ENCODE peak calls at places on chromosomes 7 and 10, in ten cellular contexts. One of them, this sample, is unnamed.

GRCh38 chr10:99799613-99800012 is 17.2 kb downstream of the ABCC2 start:
- DNase-seq in transverse colon: no peak
- DNase-seq in endothelial cell of umbilical vein: no peak
- DNase-seq in right lobe of liver: no peak
- DNase-seq in IMR-90: no peak
- DNase-seq in spleen: no peak
- DNase-seq in HCT116: no peak
- DNase-seq in esophagus muscularis mucosa: no peak
- DNase-seq in esophagus squamous epithelium: no peak
- DNase-seq in ovary: no peak
- DNase-seq in this sample: no peak

GRCh38 chr10:1549591-1550290 is 187.6 kb downstream of the ADARB2 start:
- DNase-seq in transverse colon: no peak
- DNase-seq in endothelial cell of umbilical vein: no peak
- DNase-seq in right lobe of liver: no peak
- DNase-seq in IMR-90: no peak
- DNase-seq in spleen: peak
- DNase-seq in HCT116: no peak
- DNase-seq in esophagus muscularis mucosa: no peak
- DNase-seq in esophagus squamous epithelium: no peak
- DNase-seq in ovary: no peak
- DNase-seq in this sample: no peak

GRCh38 chr7:98810166-98810802 is 59.5 kb downstream of the TMEM130 start:
- DNase-seq in transverse colon: no peak
- DNase-seq in endothelial cell of umbilical vein: no peak
- DNase-seq in right lobe of liver: no peak
- DNase-seq in IMR-90: no peak
- DNase-seq in spleen: no peak
- DNase-seq in HCT116: no peak
- DNase-seq in esophagus muscularis mucosa: no peak
- DNase-seq in esophagus squamous epithelium: no peak
- DNase-seq in ovary: no peak
- DNase-seq in this sample: no peak

GRCh38 chr10:3907514-3907913 is 122.5 kb upstream of the KLF6 start:
- DNase-seq in transverse colon: no peak
- DNase-seq in endothelial cell of umbilical vein: no peak
- DNase-seq in right lobe of liver: no peak
- DNase-seq in IMR-90: peak
- DNase-seq in spleen: no peak
- DNase-seq in HCT116: no peak
- DNase-seq in esophagus muscularis mucosa: no peak
- DNase-seq in esophagus squamous epithelium: no peak
- DNase-seq in ovary: peak
- DNase-seq in this sample: peak

GRCh38 chr7:155166673-155167370 is 96.7 kb downstream of the HTR5A start:
- DNase-seq in transverse colon: peak
- DNase-seq in endothelial cell of umbilical vein: peak
- DNase-seq in right lobe of liver: no peak
- DNase-seq in IMR-90: peak
- DNase-seq in spleen: no peak
- DNase-seq in HCT116: peak
- DNase-seq in esophagus muscularis mucosa: peak
- DNase-seq in esophagus squamous epithelium: no peak
- DNase-seq in ovary: no peak
- DNase-seq in this sample: no peak

GRCh38 chr10:125812128-125812527 is 10.9 kb downstream of the UROS start:
- DNase-seq in transverse colon: no peak
- DNase-seq in endothelial cell of umbilical vein: no peak
- DNase-seq in right lobe of liver: no peak
- DNase-seq in IMR-90: peak
- DNase-seq in spleen: no peak
- DNase-seq in HCT116: no peak
- DNase-seq in esophagus muscularis mucosa: no peak
- DNase-seq in esophagus squamous epithelium: no peak
- DNase-seq in ovary: no peak
- DNase-seq in this sample: no peak

GRCh38 chr10:116521424-116522305 is 24.1 kb upstream of the PNLIP start:
- DNase-seq in transverse colon: peak
- DNase-seq in endothelial cell of umbilical vein: peak
- DNase-seq in right lobe of liver: no peak
- DNase-seq in IMR-90: peak
- DNase-seq in spleen: no peak
- DNase-seq in HCT116: peak
- DNase-seq in esophagus muscularis mucosa: no peak
- DNase-seq in esophagus squamous epithelium: no peak
- DNase-seq in ovary: no peak
- DNase-seq in this sample: no peak

GRCh38 chr7:105677803-105678583 is 96.7 kb upstream of the EFCAB10 start:
- DNase-seq in transverse colon: peak
- DNase-seq in endothelial cell of umbilical vein: no peak
- DNase-seq in right lobe of liver: no peak
- DNase-seq in IMR-90: no peak
- DNase-seq in spleen: peak
- DNase-seq in HCT116: no peak
- DNase-seq in esophagus muscularis mucosa: no peak
- DNase-seq in esophagus squamous epithelium: no peak
- DNase-seq in ovary: no peak
- DNase-seq in this sample: peak

GRCh38 chr7:80530136-80530535 is 18.3 kb upstream of the GNAT3 start:
- DNase-seq in transverse colon: no peak
- DNase-seq in endothelial cell of umbilical vein: no peak
- DNase-seq in right lobe of liver: no peak
- DNase-seq in IMR-90: no peak
- DNase-seq in spleen: no peak
- DNase-seq in HCT116: no peak
- DNase-seq in esophagus muscularis mucosa: no peak
- DNase-seq in esophagus squamous epithelium: no peak
- DNase-seq in ovary: no peak
- DNase-seq in this sample: no peak

GRCh38 chr7:80526472-80526871 is 14.6 kb upstream of the GNAT3 start:
- DNase-seq in transverse colon: no peak
- DNase-seq in endothelial cell of umbilical vein: no peak
- DNase-seq in right lobe of liver: no peak
- DNase-seq in IMR-90: no peak
- DNase-seq in spleen: no peak
- DNase-seq in HCT116: no peak
- DNase-seq in esophagus muscularis mucosa: no peak
- DNase-seq in esophagus squamous epithelium: no peak
- DNase-seq in ovary: no peak
- DNase-seq in this sample: no peak

GRCh38 chr7:80529362-80529761 is 17.5 kb upstream of the GNAT3 start:
- DNase-seq in transverse colon: no peak
- DNase-seq in endothelial cell of umbilical vein: no peak
- DNase-seq in right lobe of liver: no peak
- DNase-seq in IMR-90: peak
- DNase-seq in spleen: no peak
- DNase-seq in HCT116: no peak
- DNase-seq in esophagus muscularis mucosa: no peak
- DNase-seq in esophagus squamous epithelium: no peak
- DNase-seq in ovary: no peak
- DNase-seq in this sample: no peak

GRCh38 chr7:80532153-80532552 is 20.3 kb upstream of the GNAT3 start:
- DNase-seq in transverse colon: no peak
- DNase-seq in endothelial cell of umbilical vein: no peak
- DNase-seq in right lobe of liver: no peak
- DNase-seq in IMR-90: no peak
- DNase-seq in spleen: no peak
- DNase-seq in HCT116: no peak
- DNase-seq in esophagus muscularis mucosa: no peak
- DNase-seq in esophagus squamous epithelium: no peak
- DNase-seq in ovary: no peak
- DNase-seq in this sample: no peak

DNA sequence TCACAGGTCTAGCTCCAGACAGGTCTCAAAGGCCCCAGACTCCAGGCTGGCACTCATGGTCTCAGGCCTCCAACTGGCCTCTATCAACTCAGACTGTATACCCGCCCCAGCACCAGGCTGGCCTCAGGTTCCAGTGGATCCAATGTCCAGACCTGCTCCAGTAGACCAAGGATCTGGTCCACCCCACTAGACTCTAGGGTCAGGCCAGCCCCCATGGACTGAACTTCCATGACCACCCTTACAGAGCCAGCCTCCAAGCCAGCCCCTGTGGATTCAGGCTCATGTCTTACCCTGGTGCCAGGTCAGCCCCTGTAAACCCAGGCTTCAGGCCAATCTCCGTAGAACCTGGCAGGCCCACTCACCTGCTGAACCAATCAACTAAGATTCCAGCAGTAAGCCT is 16.8 kb upstream of the GNAT3 start:
- DNase-seq in transverse colon: no peak
- DNase-seq in endothelial cell of umbilical vein: no peak
- DNase-seq in right lobe of liver: no peak
- DNase-seq in IMR-90: no peak
- DNase-seq in spleen: no peak
- DNase-seq in HCT116: no peak
- DNase-seq in esophagus muscularis mucosa: no peak
- DNase-seq in esophagus squamous epithelium: no peak
- DNase-seq in ovary: no peak
- DNase-seq in this sample: no peak
- TF ChIP-seq POLR2A in transverse colon: no peak
- TF ChIP-seq POLR2A in endothelial cell of umbilical vein: no peak
- TF ChIP-seq POLR2A in right lobe of liver: no peak
- TF ChIP-seq POLR2A in IMR-90: no peak
- TF ChIP-seq POLR2A in spleen: no peak
- TF ChIP-seq POLR2A in HCT116: no peak
- TF ChIP-seq POLR2A in esophagus muscularis mucosa: no peak
- TF ChIP-seq POLR2A in esophagus squamous epithelium: no peak
- TF ChIP-seq POLR2A in ovary: no peak
- TF ChIP-seq POLR2A in this sample: no peak

GRCh38 chr10:62052276-62052675 is 150.8 kb downstream of the ARID5B start:
- DNase-seq in transverse colon: no peak
- DNase-seq in endothelial cell of umbilical vein: no peak
- DNase-seq in right lobe of liver: no peak
- DNase-seq in IMR-90: no peak
- DNase-seq in spleen: no peak
- DNase-seq in HCT116: no peak
- DNase-seq in esophagus muscularis mucosa: no peak
- DNase-seq in esophagus squamous epithelium: no peak
- DNase-seq in ovary: no peak
- DNase-seq in this sample: no peak
- H3K4me3 ChIP-seq in transverse colon: no peak
- H3K4me3 ChIP-seq in endothelial cell of umbilical vein: no peak
- H3K4me3 ChIP-seq in right lobe of liver: no peak
- H3K4me3 ChIP-seq in IMR-90: peak
- H3K4me3 ChIP-seq in spleen: no peak
- H3K4me3 ChIP-seq in HCT116: no peak
- H3K4me3 ChIP-seq in esophagus muscularis mucosa: peak
- H3K4me3 ChIP-seq in esophagus squamous epithelium: peak
- H3K4me3 ChIP-seq in ovary: peak
- H3K4me3 ChIP-seq in this sample: no peak

DNA sequence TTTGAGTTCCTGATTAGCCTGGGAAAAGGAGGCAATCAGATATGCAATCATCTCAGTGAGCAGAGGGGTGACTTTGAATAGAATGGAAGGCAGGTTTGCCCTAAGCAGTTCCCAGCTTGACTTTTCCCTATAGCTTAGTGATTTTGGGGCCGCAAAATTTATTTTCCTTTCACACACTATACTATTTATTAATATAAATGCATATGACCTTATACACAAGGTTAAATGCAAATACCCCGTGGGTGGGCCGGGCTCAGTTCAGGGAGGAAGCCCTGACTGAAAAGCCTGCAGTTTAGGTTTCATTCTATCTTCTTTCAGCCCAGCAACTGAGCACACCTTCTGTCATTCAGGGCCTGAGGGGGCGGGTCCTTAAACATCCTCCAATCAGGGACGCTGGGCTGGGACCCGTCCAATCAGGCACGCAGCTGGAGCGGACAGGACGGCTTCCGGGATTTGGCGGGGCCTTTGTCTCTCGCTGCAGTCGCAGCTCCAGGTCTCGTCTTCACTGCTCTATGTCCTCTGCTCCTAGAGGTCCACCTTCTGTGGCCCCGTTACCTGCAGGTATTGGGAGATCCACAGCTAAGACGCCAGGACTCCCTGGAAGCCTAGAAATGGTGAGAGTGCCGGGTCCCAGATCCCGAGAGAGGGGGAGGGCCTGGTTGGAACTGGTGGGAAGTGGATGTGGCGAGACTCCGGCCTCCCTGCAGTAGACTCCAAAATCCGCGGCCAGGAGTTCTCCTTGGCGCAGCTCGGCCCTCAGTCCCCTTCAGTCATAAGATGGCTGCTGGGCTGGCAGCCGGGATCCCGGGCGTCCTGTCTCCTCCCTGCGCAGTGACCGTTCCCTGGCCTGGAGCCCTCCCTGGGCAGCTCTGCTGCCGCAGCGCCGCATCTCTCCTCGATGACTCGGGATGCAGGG is at the start of gene ZNF273:
- DNase-seq in transverse colon: peak
- DNase-seq in endothelial cell of umbilical vein: peak
- DNase-seq in right lobe of liver: peak
- DNase-seq in IMR-90: peak
- DNase-seq in spleen: peak
- DNase-seq in HCT116: peak
- DNase-seq in esophagus muscularis mucosa: peak
- DNase-seq in esophagus squamous epithelium: peak
- DNase-seq in ovary: peak
- DNase-seq in this sample: peak
- TF ChIP-seq POLR2A in transverse colon: peak
- TF ChIP-seq POLR2A in endothelial cell of umbilical vein: peak
- TF ChIP-seq POLR2A in right lobe of liver: peak
- TF ChIP-seq POLR2A in IMR-90: peak
- TF ChIP-seq POLR2A in spleen: no peak
- TF ChIP-seq POLR2A in HCT116: peak
- TF ChIP-seq POLR2A in esophagus muscularis mucosa: peak
- TF ChIP-seq POLR2A in esophagus squamous epithelium: peak
- TF ChIP-seq POLR2A in ovary: no peak
- TF ChIP-seq POLR2A in this sample: no peak

GRCh38 chr10:101158101-101159058 is 27.3 kb downstream of the TLX1 start:
- DNase-seq in transverse colon: no peak
- DNase-seq in endothelial cell of umbilical vein: no peak
- DNase-seq in right lobe of liver: no peak
- DNase-seq in IMR-90: no peak
- DNase-seq in spleen: no peak
- DNase-seq in HCT116: no peak
- DNase-seq in esophagus muscularis mucosa: no peak
- DNase-seq in esophagus squamous epithelium: no peak
- DNase-seq in ovary: no peak
- DNase-seq in this sample: no peak

GRCh38 chr10:101166430-101166829 is 35.3 kb downstream of the TLX1 start:
- DNase-seq in transverse colon: no peak
- DNase-seq in endothelial cell of umbilical vein: no peak
- DNase-seq in right lobe of liver: no peak
- DNase-seq in IMR-90: no peak
- DNase-seq in spleen: no peak
- DNase-seq in HCT116: no peak
- DNase-seq in esophagus muscularis mucosa: no peak
- DNase-seq in esophagus squamous epithelium: no peak
- DNase-seq in ovary: no peak
- DNase-seq in this sample: no peak

GRCh38 chr10:101165736-101166135 is 34.6 kb downstream of the TLX1 start:
- DNase-seq in transverse colon: no peak
- DNase-seq in endothelial cell of umbilical vein: peak
- DNase-seq in right lobe of liver: no peak
- DNase-seq in IMR-90: no peak
- DNase-seq in spleen: no peak
- DNase-seq in HCT116: no peak
- DNase-seq in esophagus muscularis mucosa: no peak
- DNase-seq in esophagus squamous epithelium: no peak
- DNase-seq in ovary: no peak
- DNase-seq in this sample: no peak

GRCh38 chr10:101162677-101163076 is 31.6 kb downstream of the TLX1 start:
- DNase-seq in transverse colon: no peak
- DNase-seq in endothelial cell of umbilical vein: no peak
- DNase-seq in right lobe of liver: no peak
- DNase-seq in IMR-90: no peak
- DNase-seq in spleen: no peak
- DNase-seq in HCT116: no peak
- DNase-seq in esophagus muscularis mucosa: no peak
- DNase-seq in esophagus squamous epithelium: no peak
- DNase-seq in ovary: no peak
- DNase-seq in this sample: no peak

GRCh38 chr10:101161494-101162299 is 30.6 kb downstream of the TLX1 start:
- DNase-seq in transverse colon: peak
- DNase-seq in endothelial cell of umbilical vein: peak
- DNase-seq in right lobe of liver: peak
- DNase-seq in IMR-90: peak
- DNase-seq in spleen: peak
- DNase-seq in HCT116: peak
- DNase-seq in esophagus muscularis mucosa: peak
- DNase-seq in esophagus squamous epithelium: no peak
- DNase-seq in ovary: peak
- DNase-seq in this sample: peak
- H3K4me3 ChIP-seq in transverse colon: peak
- H3K4me3 ChIP-seq in endothelial cell of umbilical vein: no peak
- H3K4me3 ChIP-seq in right lobe of liver: no peak
- H3K4me3 ChIP-seq in IMR-90: peak
- H3K4me3 ChIP-seq in spleen: no peak
- H3K4me3 ChIP-seq in HCT116: peak
- H3K4me3 ChIP-seq in esophagus muscularis mucosa: peak
- H3K4me3 ChIP-seq in esophagus squamous epithelium: peak
- H3K4me3 ChIP-seq in ovary: no peak
- H3K4me3 ChIP-seq in this sample: no peak